ENCODE peak calls at places on chromosome 18, in eight cellular contexts. U is GM03348; M is stimulated activated CD4-positive, alpha-beta T cell treated with anti-CD3 and anti-CD28 coated beads, Interleukin-12 subunit alpha, Interleukin-12 subunit beta, amount 100 ng/mL, for 4 hours; Y is germinal center; P is H54; Z is AG20443; L is anterior cingulate cortex; C is activated CD8-positive, alpha-beta memory T cell treated with anti-CD3 and anti-CD28 coated beads for 24 hours. G is an unnamed sample.

GRCh38 chr18:10234912-10235439 is 219.5 kb upstream of the APCDD1 start:
- DNase-seq in U (peak), M (no peak), Y (no peak), P (no peak), Z (peak), L (no peak), C (no peak), G (peak)

GRCh38 chr18:57188851-57189565 is 42.1 kb downstream of the BOD1L2 start:
- DNase-seq in U (no peak), M (no peak), Y (no peak), P (no peak), Z (no peak), L (no peak), C (no peak), G (no peak)

GRCh38 chr18:80210312-80211083 is 36.8 kb downstream of the PARD6G start:
- DNase-seq in U (no peak), M (no peak), Y (no peak), P (no peak), Z (no peak), L (no peak), C (no peak), G (no peak)

GRCh38 chr18:63963610-63964256 is 6.1 kb upstream of the SERPINB8 start:
- DNase-seq in U (peak), M (peak), Y (peak), P (no peak), Z (peak), L (peak), C (no peak), G (peak)

GRCh38 chr18:45666006-45666405 is 50.7 kb downstream of the SLC14A2 start:
- DNase-seq in U (no peak), M (no peak), Y (no peak), P (no peak), Z (no peak), L (no peak), C (no peak), G (no peak)

GRCh38 chr18:63290456-63291200 is 28.9 kb downstream of the BCL2 start:
- DNase-seq in U (no peak), M (no peak), Y (no peak), P (no peak), Z (no peak), L (no peak), C (no peak), G (no peak)

GRCh38 chr18:34929336-34929780 is 111.9 kb upstream of the MAPRE2 start:
- DNase-seq in U (no peak), M (no peak), Y (no peak), P (peak), Z (peak), L (no peak), C (no peak), G (peak)

GRCh38 chr18:9429662-9429993 is 45.7 kb upstream of the RALBP1 start:
- DNase-seq in U (peak), M (no peak), Y (no peak), P (no peak), Z (peak), L (no peak), C (no peak), G (no peak)

GRCh38 chr18:49974079-49974478 is 160.7 kb upstream of the ACAA2 start:
- DNase-seq in U (no peak), M (no peak), Y (no peak), P (no peak), Z (no peak), L (no peak), C (no peak), G (no peak)

GRCh38 chr18:11502368-11502767 is 107.0 kb upstream of the SLC35G4 start:
- DNase-seq in U (no peak), M (no peak), Y (no peak), P (no peak), Z (peak), L (no peak), C (no peak), G (peak)

GRCh38 chr18:23856466-23857175 is 157.9 kb upstream of the TTC39C start:
- DNase-seq in U (no peak), M (no peak), Y (no peak), P (no peak), Z (no peak), L (no peak), C (no peak), G (peak)

GRCh38 chr18:10213526-10213925 is 240.9 kb upstream of the APCDD1 start:
- DNase-seq in U (no peak), M (no peak), Y (peak), P (no peak), Z (peak), L (no peak), C (no peak), G (peak)

GRCh38 chr18:54387631-54388030 is 29.9 kb downstream of the C18orf54 start:
- DNase-seq in U (no peak), M (no peak), Y (no peak), P (peak), Z (no peak), L (no peak), C (no peak), G (peak)

GRCh38 chr18:22563098-22563707 is 145.5 kb upstream of the CTAGE1 start:
- DNase-seq in U (peak), M (no peak), Y (peak), P (peak), Z (peak), L (no peak), C (no peak), G (peak)

GRCh38 chr18:25042641-25043051 is 309.3 kb downstream of the ZNF521 start:
- DNase-seq in U (no peak), M (no peak), Y (no peak), P (no peak), Z (no peak), L (no peak), C (no peak), G (no peak)

GRCh38 chr18:55407774-55408535 is 180.0 kb downstream of the TCF4 start:
- DNase-seq in U (no peak), M (no peak), Y (no peak), P (no peak), Z (no peak), L (no peak), C (no peak), G (no peak)